ENCODE peak calls at places on chromosomes 5 and 9, in six cellular contexts. D is H1, J is GM12878, T is GM12891, H is HepG2, O is K562. U is an unnamed sample.

GRCh38 chr5:35987776-35988175 is 3.4 kb downstream of the UGT3A1 start:
- DNase-seq in D (no peak), J (no peak), T (no peak), H (no peak), O (no peak), U (no peak)

GRCh38 chr5:103532116-103532734 is 30.4 kb downstream of the NUDT12 start:
- DNase-seq in D (no peak), J (no peak), T (no peak), H (no peak), O (no peak), U (no peak)

GRCh38 chr5:9468070-9468388 is 77.8 kb downstream of the SEMA5A start:
- DNase-seq in D (no peak), J (no peak), T (no peak), H (no peak), O (no peak), U (no peak)

GRCh38 chr9:134055981-134056461 is 11.8 kb downstream of the BRD3 start:
- DNase-seq in D (no peak), J (no peak), T (no peak), H (no peak), O (no peak), U (no peak)

GRCh38 chr5:157004893-157005551 is 42.0 kb upstream of the TIMD4 start:
- DNase-seq in D (no peak), J (no peak), T (no peak), H (no peak), O (no peak), U (no peak)

GRCh38 chr5:59464969-59465368 is 428.6 kb downstream of the PDE4D start:
- DNase-seq in D (no peak), J (no peak), T (no peak), H (no peak), O (no peak), U (no peak)

GRCh38 chr5:172097356-172097755 is 90.7 kb downstream of the STK10 start:
- DNase-seq in D (no peak), J (no peak), T (no peak), H (no peak), O (no peak), U (no peak)

GRCh38 chr5:68547621-68548020 is 332.1 kb downstream of the PIK3R1 start:
- DNase-seq in D (no peak), J (no peak), T (no peak), H (no peak), O (no peak), U (no peak)

GRCh38 chr9:123421801-123422455 is 65.9 kb downstream of the CRB2 start:
- DNase-seq in D (no peak), J (no peak), T (no peak), H (no peak), O (no peak), U (no peak)

GRCh38 chr5:62317810-62318209 is 11.8 kb downstream of the KIF2A start:
- DNase-seq in D (no peak), J (no peak), T (no peak), H (no peak), O (no peak), U (no peak)

GRCh38 chr9:128007566-128008138 is 26.9 kb upstream of the EEIG1 start:
- DNase-seq in D (no peak), J (peak; percentile 66), T (peak; percentile 66), H (peak; percentile 45), O (peak; percentile 51), U (peak; percentile 58)

GRCh38 chr9:88952086-88952615 is 39.1 kb upstream of the S1PR3 start:
- DNase-seq in D (no peak), J (no peak), T (no peak), H (no peak), O (no peak), U (no peak)

GRCh38 chr5:170572453-170572852 is 68.6 kb downstream of the KCNIP1 start:
- DNase-seq in D (no peak), J (peak; percentile 25), T (peak; percentile 17), H (no peak), O (no peak), U (no peak)

GRCh38 chr5:59661306-59661705 is 232.2 kb downstream of the PDE4D start:
- DNase-seq in D (no peak), J (no peak), T (no peak), H (peak; percentile 1), O (no peak), U (no peak)

GRCh38 chr9:71857159-71857558 is 53.8 kb downstream of the ABHD17B start:
- DNase-seq in D (no peak), J (no peak), T (no peak), H (no peak), O (no peak), U (no peak)

GRCh38 chr5:169302491-169303118 is 1.7 kb upstream of the SLIT3 start:
- DNase-seq in D (peak; percentile 83), J (peak; percentile 2), T (peak; percentile 48), H (peak; percentile 44), O (peak; percentile 72), U (peak; percentile 39)

GRCh38 chr5:112205840-112206239 is 213.2 kb downstream of the EPB41L4A start:
- DNase-seq in D (peak; percentile 54), J (no peak), T (no peak), H (no peak), O (no peak), U (no peak)

GRCh38 chr5:114369680-114370417 is 8.0 kb downstream of the KCNN2 start:
- DNase-seq in D (no peak), J (no peak), T (no peak), H (no peak), O (no peak), U (no peak)

GRCh38 chr5:72558383-72558782 is 51.2 kb upstream of the ZNF366 start:
- DNase-seq in D (no peak), J (no peak), T (no peak), H (no peak), O (no peak), U (no peak)

GRCh38 chr9:16138961-16139441 is 586.2 kb downstream of the CCDC171 start:
- DNase-seq in D (no peak), J (no peak), T (no peak), H (no peak), O (no peak), U (no peak)

GRCh38 chr9:36063804-36064447 is 27.2 kb downstream of the RECK start:
- DNase-seq in D (no peak), J (no peak), T (no peak), H (no peak), O (no peak), U (no peak)

GRCh38 chr9:93416530-93417235 is 34.8 kb upstream of the FAM120A start:
- DNase-seq in D (no peak), J (no peak), T (no peak), H (no peak), O (no peak), U (no peak)

GRCh38 chr9:110217656-110218099 is 9.7 kb upstream of the C9orf152 start:
- DNase-seq in D (no peak), J (no peak), T (no peak), H (peak; percentile 52), O (no peak), U (no peak)

DNA sequence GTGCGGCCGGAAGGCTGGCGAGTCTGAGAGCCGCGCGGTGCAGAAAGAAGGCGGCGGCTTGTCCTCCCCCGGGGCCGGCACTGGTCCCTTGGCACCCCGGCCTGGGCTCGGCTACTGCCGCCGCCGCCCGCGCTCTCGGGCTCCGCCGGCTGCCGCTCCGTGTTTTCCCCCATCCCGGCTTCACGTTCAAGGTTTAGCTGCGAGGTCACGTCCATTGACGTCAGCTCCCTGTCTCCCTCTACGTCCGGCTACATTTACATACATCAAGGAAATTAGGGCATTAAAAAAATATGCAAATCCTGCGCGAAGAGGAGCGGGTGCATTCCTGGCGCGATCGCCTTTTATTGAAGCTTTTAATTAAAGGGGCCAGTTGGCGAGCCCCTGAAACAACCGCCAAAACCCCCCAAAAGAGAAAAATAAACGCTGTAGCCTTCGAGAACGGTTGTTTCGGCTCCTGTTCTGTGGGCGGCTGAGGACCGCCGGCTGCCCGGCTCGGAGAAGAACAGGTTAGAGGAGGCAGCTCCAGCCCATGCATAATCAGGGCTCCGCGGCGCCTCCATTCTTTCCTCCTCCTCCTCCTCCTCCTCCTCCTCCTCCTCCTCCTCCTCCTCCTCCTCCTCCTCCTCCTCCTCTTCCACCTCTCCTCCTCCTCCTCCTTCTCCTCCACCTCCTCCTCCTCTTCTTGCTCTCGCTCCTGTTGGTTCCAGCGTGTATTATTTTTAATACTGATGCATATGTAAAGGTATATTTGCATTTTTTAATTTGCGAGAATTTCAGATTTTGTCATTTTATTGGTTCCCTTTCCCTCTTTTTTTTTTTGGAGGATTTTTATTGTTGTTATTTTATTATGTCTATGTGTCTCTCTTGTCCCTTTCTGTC is 207.0 kb downstream of the MEF2C start:
- DNase-seq in D (peak; percentile 82), J (no peak), T (no peak), H (no peak), O (no peak), U (no peak)
- TF ChIP-seq POLR2A in D (no peak), J (no peak), T (no peak), H (no peak), O (no peak), U (no peak)

DNA sequence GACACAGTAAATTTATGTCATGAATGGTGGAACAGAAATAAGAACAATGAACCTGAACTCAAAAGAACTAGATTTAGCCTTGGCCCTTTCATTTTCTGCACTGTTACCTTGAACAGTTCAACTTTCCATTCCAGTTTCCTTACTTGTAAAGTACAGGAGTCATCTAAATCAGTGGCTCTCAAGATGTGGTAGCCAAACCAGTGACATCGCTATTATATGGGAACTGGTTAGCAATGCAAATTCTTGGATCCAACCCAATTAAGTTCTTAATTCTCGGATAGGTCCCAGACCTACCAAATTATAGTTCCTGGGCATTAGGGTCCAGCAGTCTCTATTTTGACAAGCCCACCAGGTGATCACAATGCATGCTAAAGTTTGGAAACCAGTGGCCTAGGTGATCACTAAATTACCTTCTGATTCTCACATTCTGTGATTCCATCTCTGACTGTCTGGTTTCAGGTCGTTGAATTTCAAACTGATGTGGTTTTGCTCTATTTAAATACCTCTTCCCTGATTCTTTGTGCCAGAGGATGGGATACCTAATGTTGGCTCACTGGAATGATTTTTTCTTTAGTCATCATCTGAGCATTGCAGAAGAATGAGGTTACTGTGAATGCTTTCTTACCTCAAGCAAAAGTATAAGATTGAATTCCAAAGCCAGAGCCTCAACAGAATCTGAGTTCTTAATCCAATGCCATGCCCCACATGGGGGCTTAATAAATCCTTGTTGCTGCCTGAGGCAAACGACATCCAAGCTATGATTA is 253.8 kb downstream of the ENC1 start:
- DNase-seq in D (no peak), J (no peak), T (no peak), H (no peak), O (no peak), U (no peak)
- TF ChIP-seq TAF1 in D (no peak), J (no peak), T (no peak), H (no peak), O (no peak), U (no peak)

GRCh38 chr5:134524826-134525686 is at the start of gene JADE2:
- DNase-seq in D (peak; percentile 81), J (no peak), T (peak; percentile 78), H (peak; percentile 40), O (peak; percentile 77), U (peak; percentile 72)
- TF ChIP-seq POLR2A in D (no peak), J (peak; percentile 76), T (peak; percentile 14), H (peak; percentile 42), O (peak; percentile 22), U (no peak)

DNA sequence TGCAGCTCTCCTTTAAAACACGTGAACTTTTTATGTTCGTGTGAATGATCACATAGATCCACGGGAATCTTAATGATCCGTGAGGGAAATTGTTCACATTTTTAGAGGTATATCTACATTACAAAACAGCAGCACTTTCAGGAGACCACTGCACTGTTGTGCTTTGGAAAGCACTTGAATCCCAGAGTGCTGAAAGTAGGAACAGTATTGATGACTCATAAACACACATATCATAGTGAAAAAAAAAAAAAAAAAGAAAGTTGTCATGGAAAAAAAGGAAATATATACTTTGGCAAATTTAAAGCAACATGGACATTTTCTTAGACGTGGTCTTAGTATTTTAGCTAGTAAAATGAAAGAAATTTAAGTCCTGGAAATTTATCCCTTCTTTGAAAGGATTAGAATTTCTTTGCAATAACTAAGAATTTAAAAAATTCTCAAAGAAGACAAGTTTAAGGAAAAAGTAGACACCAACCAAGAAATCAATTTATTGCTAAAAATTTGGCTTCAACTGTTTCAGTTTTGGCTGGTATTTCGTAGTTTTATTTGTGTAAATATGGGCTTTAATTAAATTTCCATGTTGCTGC is 55.4 kb downstream of the ADGRV1 start:
- DNase-seq in D (no peak), J (no peak), T (no peak), H (no peak), O (no peak), U (no peak)
- TF ChIP-seq TAF1 in D (no peak), J (no peak), T (no peak), H (no peak), O (no peak), U (no peak)

U was measured in GM12892.